ENCODE peak calls at places on chromosomes 7 and 10, in nine cellular contexts. B is GM10248, G is epithelial cell of esophagus, D is adrenal gland, M is HFF-Myc, W is hepatocyte, U is fibroblast of the aortic adventitia, A is HCT116, E is Peyer's patch. H is an unnamed sample.

GRCh38 chr10:103876155-103876554 is 20.8 kb upstream of the SH3PXD2A start:
- DNase-seq in B (no peak), G (no peak), D (no peak), M (no peak), W (no peak), U (no peak), A (no peak), E (no peak), H (no peak)

GRCh38 chr7:73706122-73707044 is 13.1 kb downstream of the STX1A start:
- DNase-seq in B (no peak), G (peak), D (no peak), M (no peak), W (no peak), U (no peak), A (peak), E (no peak), H (no peak)

GRCh38 chr7:98090116-98090515 is 16.5 kb upstream of the LMTK2 start:
- DNase-seq in B (no peak), G (peak), D (no peak), M (no peak), W (no peak), U (no peak), A (no peak), E (no peak), H (no peak)

GRCh38 chr7:756928-757560 is 30.0 kb upstream of the PRKAR1B start:
- DNase-seq in B (no peak), G (no peak), D (no peak), M (no peak), W (no peak), U (no peak), A (no peak), E (peak), H (no peak)

GRCh38 chr7:138657854-138658386 is 43.2 kb downstream of the SVOPL start:
- DNase-seq in B (no peak), G (peak), D (no peak), M (no peak), W (no peak), U (no peak), A (no peak), E (no peak), H (no peak)

GRCh38 chr10:133362846-133363245 is 5.0 kb upstream of the FUOM start:
- DNase-seq in B (no peak), G (no peak), D (no peak), M (no peak), W (no peak), U (no peak), A (no peak), E (peak), H (no peak)

GRCh38 chr10:35399414-35400009 is 63.2 kb downstream of the CCNY start:
- DNase-seq in B (no peak), G (no peak), D (no peak), M (no peak), W (no peak), U (no peak), A (no peak), E (no peak), H (no peak)

GRCh38 chr7:44867073-44867990 is 18.0 kb downstream of the PURB start:
- DNase-seq in B (no peak), G (peak), D (peak), M (no peak), W (peak), U (peak), A (peak), E (no peak), H (no peak)

GRCh38 chr7:74203157-74203556 is 6.6 kb upstream of the LAT2 start:
- DNase-seq in B (no peak), G (peak), D (peak), M (no peak), W (peak), U (peak), A (no peak), E (no peak), H (no peak)

GRCh38 chr10:16942361-16943078 is 125.3 kb upstream of the RSU1 start:
- DNase-seq in B (no peak), G (no peak), D (no peak), M (no peak), W (no peak), U (no peak), A (no peak), E (no peak), H (no peak)

GRCh38 chr10:33155720-33156638 is 178.5 kb downstream of the NRP1 start:
- DNase-seq in B (peak), G (peak), D (no peak), M (no peak), W (peak), U (peak), A (no peak), E (no peak), H (no peak)

GRCh38 chr10:49037187-49037586 is 78.1 kb downstream of the VSTM4 start:
- DNase-seq in B (no peak), G (no peak), D (no peak), M (no peak), W (no peak), U (no peak), A (peak), E (no peak), H (no peak)

GRCh38 chr10:3141361-3142005 is 31.1 kb downstream of the PITRM1 start:
- DNase-seq in B (no peak), G (no peak), D (no peak), M (no peak), W (no peak), U (peak), A (no peak), E (no peak), H (no peak)

GRCh38 chr10:8911032-8911431 is 856.5 kb downstream of the GATA3 start:
- DNase-seq in B (no peak), G (no peak), D (no peak), M (no peak), W (no peak), U (no peak), A (no peak), E (no peak), H (no peak)

DNA sequence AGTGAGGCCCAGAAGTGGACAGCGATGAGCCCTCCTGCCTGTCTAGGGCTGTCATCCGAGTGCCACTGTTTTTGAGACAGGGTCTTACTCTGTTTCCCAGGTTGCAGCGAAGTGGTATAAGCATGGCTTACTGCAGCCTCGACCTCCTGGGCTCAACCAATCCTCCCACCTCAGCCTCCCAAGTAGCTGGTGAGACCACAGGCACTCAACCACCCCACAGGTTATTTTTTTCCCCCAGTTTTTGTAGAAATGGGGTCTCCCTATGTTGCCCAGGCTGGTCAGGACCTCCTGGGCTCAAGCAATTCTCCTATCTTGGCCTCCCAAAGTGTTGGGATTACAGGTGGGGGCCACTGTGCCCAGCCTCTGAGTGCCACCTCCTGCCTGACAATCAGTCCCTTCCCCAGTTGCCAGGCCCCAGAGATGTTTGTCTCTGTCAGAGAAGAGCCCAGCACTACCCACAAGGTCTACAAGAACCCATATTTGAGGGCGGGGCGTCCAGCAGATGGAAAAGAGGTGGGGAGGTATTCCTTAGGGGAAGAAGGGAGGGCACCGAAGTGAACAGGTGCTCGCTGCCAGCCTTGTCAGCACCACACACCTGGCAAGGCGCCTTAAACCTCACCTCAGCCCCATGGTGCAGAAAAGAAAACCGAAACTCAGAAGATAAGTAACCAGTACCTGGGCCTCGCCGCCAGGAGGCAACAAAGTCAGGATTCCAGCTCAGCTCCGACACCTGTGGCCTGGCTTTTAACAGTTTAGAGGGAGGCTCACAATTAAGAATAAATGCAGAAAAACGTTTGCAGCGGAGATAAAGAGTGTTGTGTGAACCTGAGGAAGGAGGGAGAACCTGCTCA is 77.4 kb upstream of the ANLN start:
- DNase-seq in B (peak), G (peak), D (peak), M (no peak), W (peak), U (no peak), A (no peak), E (peak), H (no peak)
- TF ChIP-seq CTCF in B (no peak), G (peak), D (no peak), M (no peak), W (peak), U (no peak), A (peak), E (no peak), H (no peak)

GRCh38 chr10:71010730-71011129 is 122.4 kb upstream of the PCBD1 start:
- DNase-seq in B (no peak), G (no peak), D (no peak), M (no peak), W (no peak), U (no peak), A (no peak), E (no peak), H (no peak)
- TF ChIP-seq CTCF in B (no peak), G (peak), D (no peak), M (peak), W (peak), U (no peak), A (no peak), E (no peak), H (no peak)

DNA sequence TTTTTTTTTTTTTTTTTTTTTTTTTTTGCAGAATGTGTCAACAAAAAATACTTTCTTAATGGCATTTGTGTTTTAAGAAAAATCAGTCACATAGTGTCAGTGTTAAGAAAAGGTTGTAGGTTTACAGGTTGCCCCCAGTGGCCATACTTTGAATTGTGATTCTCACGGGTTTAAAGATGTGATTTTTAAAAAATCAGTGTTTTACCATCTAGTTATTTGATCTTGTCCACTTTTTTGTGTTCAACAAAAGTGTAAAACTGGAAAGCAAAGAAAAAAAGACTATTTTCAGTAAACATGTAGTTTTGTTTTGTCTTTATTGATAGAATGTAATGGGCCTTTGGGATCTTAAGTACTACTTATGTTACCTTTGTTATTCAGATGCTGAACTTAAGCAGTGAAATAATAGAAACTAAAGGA is 25.7 kb downstream of the SUV39H2 start:
- DNase-seq in B (peak), G (peak), D (no peak), M (no peak), W (peak), U (peak), A (peak), E (no peak), H (no peak)
- TF ChIP-seq CTCF in B (peak), G (peak), D (peak), M (peak), W (peak), U (peak), A (peak), E (peak), H (peak)

GRCh38 chr10:31683682-31684081 is 244.9 kb downstream of the ARHGAP12 start:
- DNase-seq in B (no peak), G (no peak), D (no peak), M (no peak), W (no peak), U (no peak), A (peak), E (no peak), H (no peak)
- TF ChIP-seq CTCF in B (no peak), G (no peak), D (no peak), M (no peak), W (no peak), U (no peak), A (no peak), E (no peak), H (no peak)

DNA sequence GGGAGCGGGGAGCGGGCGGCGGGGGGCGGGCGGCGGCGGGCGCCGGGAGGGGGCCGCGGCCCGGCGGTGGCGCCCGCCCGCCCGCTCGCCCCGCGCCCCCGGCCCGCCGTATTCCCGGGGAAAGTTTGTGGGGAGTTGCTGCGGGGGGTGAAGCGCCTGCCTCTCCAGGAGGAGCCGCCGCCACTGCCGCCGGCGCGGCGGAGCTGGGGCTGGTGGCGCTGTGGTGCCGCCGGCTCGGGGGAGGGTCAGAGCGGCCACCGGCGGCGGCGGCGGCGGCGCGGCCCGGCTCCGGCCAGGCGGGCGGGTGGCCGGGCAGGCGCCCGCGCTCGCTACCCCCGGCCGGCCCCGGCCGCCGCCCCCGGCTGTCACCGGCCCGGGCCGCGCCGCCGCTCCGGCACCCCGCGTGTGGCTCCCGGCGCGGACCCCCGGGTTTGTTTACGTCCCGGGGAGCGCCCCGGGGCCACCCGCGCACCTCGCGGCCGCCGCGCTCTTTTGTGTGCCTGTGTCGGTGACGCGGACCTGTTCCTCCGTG is 861 bp upstream of the CUX1 start:
- DNase-seq in B (peak), G (peak), D (peak), M (no peak), W (peak), U (no peak), A (no peak), E (peak), H (no peak)
- TF ChIP-seq CTCF in B (peak), G (no peak), D (no peak), M (no peak), W (no peak), U (no peak), A (no peak), E (no peak), H (no peak)

GRCh38 chr10:93993782-93994668 is at the start of gene PLCE1:
- DNase-seq in B (peak), G (peak), D (peak), M (no peak), W (peak), U (peak), A (no peak), E (peak), H (no peak)
- TF ChIP-seq CTCF in B (no peak), G (no peak), D (no peak), M (no peak), W (no peak), U (no peak), A (no peak), E (no peak), H (no peak)

GRCh38 chr7:155806096-155806871 is 6.0 kb downstream of the SHH start:
- DNase-seq in B (no peak), G (no peak), D (no peak), M (no peak), W (no peak), U (no peak), A (no peak), E (peak), H (peak)

GRCh38 chr7:155803418-155804376 is 8.6 kb downstream of the SHH start:
- DNase-seq in B (no peak), G (peak), D (no peak), M (no peak), W (peak), U (no peak), A (no peak), E (peak), H (no peak)

GRCh38 chr7:155805826-155806095 is 6.5 kb downstream of the SHH start:
- DNase-seq in B (no peak), G (no peak), D (no peak), M (no peak), W (no peak), U (no peak), A (no peak), E (no peak), H (peak)

GRCh38 chr7:155804431-155804831 is 7.8 kb downstream of the SHH start:
- DNase-seq in B (no peak), G (no peak), D (no peak), M (no peak), W (no peak), U (no peak), A (no peak), E (peak), H (no peak)

GRCh38 chr7:155804897-155805825 is 7.1 kb downstream of the SHH start:
- DNase-seq in B (peak), G (peak), D (no peak), M (no peak), W (peak), U (peak), A (no peak), E (peak), H (no peak)
- TF ChIP-seq CTCF in B (peak), G (peak), D (no peak), M (peak), W (peak), U (peak), A (peak), E (no peak), H (peak)

GRCh38 chr7:34096135-34096775 is 190.9 kb downstream of the BMPER start:
- DNase-seq in B (no peak), G (peak), D (peak), M (peak), W (peak), U (peak), A (no peak), E (no peak), H (no peak)

GRCh38 chr7:34093276-34093675 is 187.9 kb downstream of the BMPER start:
- DNase-seq in B (no peak), G (no peak), D (no peak), M (no peak), W (no peak), U (no peak), A (no peak), E (no peak), H (no peak)

GRCh38 chr7:34090796-34091195 is 185.5 kb downstream of the BMPER start:
- DNase-seq in B (no peak), G (no peak), D (no peak), M (no peak), W (no peak), U (no peak), A (no peak), E (no peak), H (no peak)

GRCh38 chr7:34087892-34088891 is 182.9 kb downstream of the BMPER start:
- DNase-seq in B (no peak), G (peak), D (peak), M (no peak), W (peak), U (peak), A (peak), E (no peak), H (no peak)

GRCh38 chr7:34091330-34091917 is 186.1 kb downstream of the BMPER start:
- DNase-seq in B (no peak), G (peak), D (peak), M (no peak), W (peak), U (peak), A (peak), E (no peak), H (no peak)
- TF ChIP-seq CTCF in B (peak), G (peak), D (peak), M (peak), W (peak), U (peak), A (peak), E (no peak), H (no peak)

GRCh38 chr7:79359827-79360226 is 93.6 kb downstream of the MAGI2 start:
- DNase-seq in B (no peak), G (no peak), D (no peak), M (no peak), W (no peak), U (no peak), A (no peak), E (no peak), H (no peak)
- TF ChIP-seq CTCF in B (no peak), G (no peak), D (no peak), M (no peak), W (no peak), U (no peak), A (no peak), E (no peak), H (no peak)

DNA sequence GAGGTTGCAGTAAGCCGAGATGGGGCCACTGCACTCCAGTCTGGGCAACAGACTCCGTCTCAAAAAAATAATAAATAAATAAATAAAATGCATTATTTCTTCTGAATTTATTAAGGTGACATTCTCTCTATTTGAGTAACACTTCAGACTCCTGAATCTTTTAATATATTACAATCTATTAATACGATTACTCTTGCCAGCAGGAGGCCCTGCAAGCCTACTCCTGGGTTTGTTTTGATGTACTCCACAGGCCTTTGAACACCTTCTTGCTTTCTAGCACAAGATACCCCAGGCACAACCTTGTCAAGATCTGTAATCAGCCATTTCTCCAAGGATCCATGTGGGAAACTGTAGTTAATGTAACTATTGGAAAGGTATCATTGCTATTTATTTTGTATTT is 63.5 kb downstream of the COBL start:
- DNase-seq in B (no peak), G (no peak), D (no peak), M (no peak), W (no peak), U (no peak), A (no peak), E (peak), H (no peak)
- TF ChIP-seq CTCF in B (no peak), G (peak), D (no peak), M (no peak), W (peak), U (no peak), A (peak), E (no peak), H (no peak)

H was measured in CD14-positive monocyte.